ENCODE peak calls at places on chromosomes 4 and X, in five cellular contexts. One of them, this sample, is unnamed.

GRCh38 chr4:85929926-85930325 is 429.9 kb downstream of the MAPK10 start:
- ATAC-seq in K562: no peak
- ATAC-seq in HepG2: peak
- ATAC-seq in upper lobe of left lung: peak
- ATAC-seq in GM12878: peak
- ATAC-seq in this sample: no peak

GRCh38 chr4:35608205-35608604 is 636.1 kb downstream of the ARAP2 start:
- ATAC-seq in K562: no peak
- ATAC-seq in HepG2: no peak
- ATAC-seq in upper lobe of left lung: no peak
- ATAC-seq in GM12878: no peak
- ATAC-seq in this sample: no peak

GRCh38 chr4:40546972-40547371 is 82.7 kb downstream of the RBM47 start:
- ATAC-seq in K562: no peak
- ATAC-seq in HepG2: peak
- ATAC-seq in upper lobe of left lung: no peak
- ATAC-seq in GM12878: no peak
- ATAC-seq in this sample: no peak

GRCh38 chr4:172998527-172999469 is 169.8 kb upstream of the GALNT7 start:
- ATAC-seq in K562: peak
- ATAC-seq in HepG2: no peak
- ATAC-seq in upper lobe of left lung: no peak
- ATAC-seq in GM12878: no peak
- ATAC-seq in this sample: peak

GRCh38 chr4:23888421-23889319 is 1.2 kb downstream of the PPARGC1A start:
- ATAC-seq in K562: no peak
- ATAC-seq in HepG2: peak
- ATAC-seq in upper lobe of left lung: peak
- ATAC-seq in GM12878: no peak
- ATAC-seq in this sample: peak

GRCh38 chr4:99323761-99324160 is 2.6 kb upstream of the ADH1B start:
- ATAC-seq in K562: no peak
- ATAC-seq in HepG2: no peak
- ATAC-seq in upper lobe of left lung: peak
- ATAC-seq in GM12878: no peak
- ATAC-seq in this sample: peak

GRCh38 chr4:14177987-14178386 is 550.5 kb upstream of the BOD1L1 start:
- ATAC-seq in K562: no peak
- ATAC-seq in HepG2: no peak
- ATAC-seq in upper lobe of left lung: no peak
- ATAC-seq in GM12878: peak
- ATAC-seq in this sample: no peak

GRCh38 chrX:24117288-24117687 is 32.2 kb upstream of the ZFX start:
- ATAC-seq in K562: peak
- ATAC-seq in HepG2: no peak
- ATAC-seq in upper lobe of left lung: no peak
- ATAC-seq in GM12878: no peak
- ATAC-seq in this sample: peak

GRCh38 chr4:159237975-159238374 is 135.1 kb downstream of the RAPGEF2 start:
- ATAC-seq in K562: peak
- ATAC-seq in HepG2: no peak
- ATAC-seq in upper lobe of left lung: no peak
- ATAC-seq in GM12878: peak
- ATAC-seq in this sample: no peak

GRCh38 chrX:57951666-57952319 is 41.5 kb upstream of the ZXDA start:
- ATAC-seq in K562: no peak
- ATAC-seq in HepG2: no peak
- ATAC-seq in upper lobe of left lung: peak
- ATAC-seq in GM12878: no peak
- ATAC-seq in this sample: peak

GRCh38 chr4:15976456-15977096 is 13.6 kb upstream of the FGFBP2 start:
- ATAC-seq in K562: peak
- ATAC-seq in HepG2: peak
- ATAC-seq in upper lobe of left lung: peak
- ATAC-seq in GM12878: no peak
- ATAC-seq in this sample: no peak

GRCh38 chr4:98908703-98909262 is 20.1 kb downstream of the EIF4E start:
- ATAC-seq in K562: no peak
- ATAC-seq in HepG2: no peak
- ATAC-seq in upper lobe of left lung: no peak
- ATAC-seq in GM12878: no peak
- ATAC-seq in this sample: no peak

GRCh38 chr4:69750346-69750745 is 10.1 kb downstream of the SULT1B1 start:
- ATAC-seq in K562: no peak
- ATAC-seq in HepG2: no peak
- ATAC-seq in upper lobe of left lung: no peak
- ATAC-seq in GM12878: no peak
- ATAC-seq in this sample: no peak

GRCh38 chrX:137771537-137771936 is 205.6 kb downstream of the ZIC3 start:
- ATAC-seq in K562: no peak
- ATAC-seq in HepG2: no peak
- ATAC-seq in upper lobe of left lung: no peak
- ATAC-seq in GM12878: no peak
- ATAC-seq in this sample: no peak

GRCh38 chr4:38170800-38171199 is 210.6 kb downstream of the PTTG2 start:
- ATAC-seq in K562: no peak
- ATAC-seq in HepG2: no peak
- ATAC-seq in upper lobe of left lung: no peak
- ATAC-seq in GM12878: no peak
- ATAC-seq in this sample: no peak

GRCh38 chr4:142366821-142367220 is 479.3 kb downstream of the INPP4B start:
- ATAC-seq in K562: no peak
- ATAC-seq in HepG2: no peak
- ATAC-seq in upper lobe of left lung: no peak
- ATAC-seq in GM12878: peak
- ATAC-seq in this sample: no peak

GRCh38 chrX:30635630-30636029 is 17.6 kb upstream of the GK start:
- ATAC-seq in K562: peak
- ATAC-seq in HepG2: no peak
- ATAC-seq in upper lobe of left lung: no peak
- ATAC-seq in GM12878: peak
- ATAC-seq in this sample: no peak

GRCh38 chr4:87036713-87037112 is 101.9 kb downstream of the AFF1 start:
- ATAC-seq in K562: peak
- ATAC-seq in HepG2: no peak
- ATAC-seq in upper lobe of left lung: no peak
- ATAC-seq in GM12878: no peak
- ATAC-seq in this sample: no peak

GRCh38 chr4:128468485-128468989 is 180.9 kb upstream of the PGRMC2 start:
- ATAC-seq in K562: peak
- ATAC-seq in HepG2: no peak
- ATAC-seq in upper lobe of left lung: no peak
- ATAC-seq in GM12878: no peak
- ATAC-seq in this sample: peak

GRCh38 chrX:123807825-123808416 is 51.9 kb upstream of the XIAP start:
- ATAC-seq in K562: no peak
- ATAC-seq in HepG2: no peak
- ATAC-seq in upper lobe of left lung: no peak
- ATAC-seq in GM12878: no peak
- ATAC-seq in this sample: no peak

GRCh38 chr4:38884254-38884653 is 16.6 kb downstream of the FAM114A1 start:
- ATAC-seq in K562: no peak
- ATAC-seq in HepG2: no peak
- ATAC-seq in upper lobe of left lung: no peak
- ATAC-seq in GM12878: peak
- ATAC-seq in this sample: no peak

GRCh38 chrX:140733766-140734342 is 24.3 kb downstream of the LINC00632 start:
- ATAC-seq in K562: peak
- ATAC-seq in HepG2: peak
- ATAC-seq in upper lobe of left lung: no peak
- ATAC-seq in GM12878: peak
- ATAC-seq in this sample: peak

GRCh38 chrX:66053414-66053813 is 13.5 kb upstream of the VSIG4 start:
- ATAC-seq in K562: no peak
- ATAC-seq in HepG2: no peak
- ATAC-seq in upper lobe of left lung: no peak
- ATAC-seq in GM12878: no peak
- ATAC-seq in this sample: no peak

GRCh38 chr4:109803924-109804571 is 2.2 kb upstream of the CFI start:
- ATAC-seq in K562: peak
- ATAC-seq in HepG2: peak
- ATAC-seq in upper lobe of left lung: peak
- ATAC-seq in GM12878: peak
- ATAC-seq in this sample: no peak

GRCh38 chr4:48315728-48316630 is 25.4 kb upstream of the SLAIN2 start:
- ATAC-seq in K562: peak
- ATAC-seq in HepG2: peak
- ATAC-seq in upper lobe of left lung: no peak
- ATAC-seq in GM12878: peak
- ATAC-seq in this sample: peak

GRCh38 chr4:86043755-86044592 is 315.9 kb downstream of the MAPK10 start:
- ATAC-seq in K562: peak
- ATAC-seq in HepG2: peak
- ATAC-seq in upper lobe of left lung: no peak
- ATAC-seq in GM12878: peak
- ATAC-seq in this sample: peak

GRCh38 chr4:94934864-94935263 is 177.1 kb downstream of the BMPR1B start:
- ATAC-seq in K562: no peak
- ATAC-seq in HepG2: no peak
- ATAC-seq in upper lobe of left lung: no peak
- ATAC-seq in GM12878: no peak
- ATAC-seq in this sample: no peak

GRCh38 chrX:76971393-76972376 is 475.5 kb upstream of the FGF16 start:
- ATAC-seq in K562: no peak
- ATAC-seq in HepG2: no peak
- ATAC-seq in upper lobe of left lung: no peak
- ATAC-seq in GM12878: no peak
- ATAC-seq in this sample: no peak

GRCh38 chr4:139675156-139675555 is 9.5 kb downstream of the MGST2 start:
- ATAC-seq in K562: peak
- ATAC-seq in HepG2: no peak
- ATAC-seq in upper lobe of left lung: peak
- ATAC-seq in GM12878: peak
- ATAC-seq in this sample: no peak

GRCh38 chr4:158817562-158818370 is 48.9 kb downstream of the FNIP2 start:
- ATAC-seq in K562: peak
- ATAC-seq in HepG2: no peak
- ATAC-seq in upper lobe of left lung: peak
- ATAC-seq in GM12878: peak
- ATAC-seq in this sample: peak

GRCh38 chrX:9494806-9495205 is 29.9 kb downstream of the TBL1X start:
- ATAC-seq in K562: peak
- ATAC-seq in HepG2: no peak
- ATAC-seq in upper lobe of left lung: no peak
- ATAC-seq in GM12878: no peak
- ATAC-seq in this sample: peak

GRCh38 chrX:40871385-40872082 is 136.2 kb upstream of the MED14 start:
- ATAC-seq in K562: no peak
- ATAC-seq in HepG2: no peak
- ATAC-seq in upper lobe of left lung: no peak
- ATAC-seq in GM12878: peak
- ATAC-seq in this sample: no peak

GRCh38 chr4:144590020-144590419 is 55.9 kb upstream of the HHIP start:
- ATAC-seq in K562: no peak
- ATAC-seq in HepG2: no peak
- ATAC-seq in upper lobe of left lung: no peak
- ATAC-seq in GM12878: no peak
- ATAC-seq in this sample: no peak

GRCh38 chr4:67521506-67521905 is 23.8 kb downstream of the CENPC start:
- ATAC-seq in K562: no peak
- ATAC-seq in HepG2: no peak
- ATAC-seq in upper lobe of left lung: no peak
- ATAC-seq in GM12878: peak
- ATAC-seq in this sample: no peak

GRCh38 chr4:15182600-15183222 is 180.4 kb downstream of the CPEB2 start:
- ATAC-seq in K562: no peak
- ATAC-seq in HepG2: no peak
- ATAC-seq in upper lobe of left lung: no peak
- ATAC-seq in GM12878: no peak
- ATAC-seq in this sample: no peak

GRCh38 chr4:176898791-176899190 is 106.1 kb upstream of the VEGFC start:
- ATAC-seq in K562: no peak
- ATAC-seq in HepG2: no peak
- ATAC-seq in upper lobe of left lung: no peak
- ATAC-seq in GM12878: no peak
- ATAC-seq in this sample: no peak

GRCh38 chr4:176906693-176907092 is 114.0 kb upstream of the VEGFC start:
- ATAC-seq in K562: no peak
- ATAC-seq in HepG2: no peak
- ATAC-seq in upper lobe of left lung: no peak
- ATAC-seq in GM12878: no peak
- ATAC-seq in this sample: no peak

GRCh38 chr4:176897226-176897625 is 104.5 kb upstream of the VEGFC start:
- ATAC-seq in K562: no peak
- ATAC-seq in HepG2: no peak
- ATAC-seq in upper lobe of left lung: no peak
- ATAC-seq in GM12878: no peak
- ATAC-seq in this sample: no peak

GRCh38 chr4:176902710-176903323 is 110.1 kb upstream of the VEGFC start:
- ATAC-seq in K562: no peak
- ATAC-seq in HepG2: no peak
- ATAC-seq in upper lobe of left lung: no peak
- ATAC-seq in GM12878: peak
- ATAC-seq in this sample: no peak
- TF ChIP-seq EP300 in K562: no peak
- TF ChIP-seq EP300 in HepG2: no peak
- TF ChIP-seq EP300 in upper lobe of left lung: no peak
- TF ChIP-seq EP300 in GM12878: no peak
- TF ChIP-seq EP300 in this sample: no peak

GRCh38 chrX:119468186-119468929 is at the start of gene SLC25A5:
- ATAC-seq in K562: peak
- ATAC-seq in HepG2: peak
- ATAC-seq in upper lobe of left lung: peak
- ATAC-seq in GM12878: peak
- ATAC-seq in this sample: peak
- TF ChIP-seq POLR2A in K562: peak
- TF ChIP-seq POLR2A in HepG2: peak
- TF ChIP-seq POLR2A in upper lobe of left lung: peak
- TF ChIP-seq POLR2A in GM12878: peak
- TF ChIP-seq POLR2A in this sample: peak

GRCh38 chrX:7926914-7927258 is 327 bp downstream of the PNPLA4 start:
- ATAC-seq in K562: peak
- ATAC-seq in HepG2: no peak
- ATAC-seq in upper lobe of left lung: no peak
- ATAC-seq in GM12878: peak
- ATAC-seq in this sample: no peak

GRCh38 chrX:7921750-7922149 is 5.5 kb downstream of the PNPLA4 start:
- ATAC-seq in K562: no peak
- ATAC-seq in HepG2: no peak
- ATAC-seq in upper lobe of left lung: no peak
- ATAC-seq in GM12878: no peak
- ATAC-seq in this sample: no peak

GRCh38 chrX:7925867-7926472 is 1.2 kb downstream of the PNPLA4 start:
- ATAC-seq in K562: peak
- ATAC-seq in HepG2: peak
- ATAC-seq in upper lobe of left lung: peak
- ATAC-seq in GM12878: peak
- ATAC-seq in this sample: peak

GRCh38 chrX:7926501-7926900 is 712 bp downstream of the PNPLA4 start:
- ATAC-seq in K562: no peak
- ATAC-seq in HepG2: no peak
- ATAC-seq in upper lobe of left lung: no peak
- ATAC-seq in GM12878: no peak
- ATAC-seq in this sample: no peak

GRCh38 chrX:7927259-7928167 is at the start of gene PNPLA4:
- ATAC-seq in K562: peak
- ATAC-seq in HepG2: peak
- ATAC-seq in upper lobe of left lung: peak
- ATAC-seq in GM12878: peak
- ATAC-seq in this sample: peak
- TF ChIP-seq POLR2AphosphoS5 in K562: peak
- TF ChIP-seq POLR2AphosphoS5 in HepG2: peak
- TF ChIP-seq POLR2AphosphoS5 in upper lobe of left lung: peak
- TF ChIP-seq POLR2AphosphoS5 in GM12878: peak
- TF ChIP-seq POLR2AphosphoS5 in this sample: no peak

GRCh38 chr4:73731968-73732610 is 8.3 kb upstream of the CXCL8 start:
- ATAC-seq in K562: no peak
- ATAC-seq in HepG2: no peak
- ATAC-seq in upper lobe of left lung: peak
- ATAC-seq in GM12878: no peak
- ATAC-seq in this sample: peak
- TF ChIP-seq EP300 in K562: no peak
- TF ChIP-seq EP300 in HepG2: no peak
- TF ChIP-seq EP300 in upper lobe of left lung: peak
- TF ChIP-seq EP300 in GM12878: no peak
- TF ChIP-seq EP300 in this sample: no peak